ENCODE peak calls at places on chromosome 5, in seven cellular contexts. B, F, N, Q, X, O and P are unnamed samples. For H3K4me1, the result is how much of the 10 kb centered on the place peaks cover.

GRCh38 chr5:11985993-11986392 is 81.7 kb upstream of the CTNND2 start:
- DNase-seq in F (no peak), O (no peak), Q (no peak), B (no peak), X (no peak), N (no peak), P (no peak)

GRCh38 chr5:179264641-179265528 is 80.4 kb downstream of the ADAMTS2 start:
- DNase-seq in B (peak), N (no peak), X (no peak), O (no peak), F (no peak), Q (no peak), P (no peak)

GRCh38 chr5:157167219-157167621 is 1.2 kb upstream of the GARIN3 start:
- DNase-seq in B (no peak), X (no peak), O (no peak), N (peak), F (no peak), Q (no peak), P (no peak)

GRCh38 chr5:93596310-93596675 is 13.3 kb downstream of the NR2F1 start:
- DNase-seq in B (no peak), N (no peak), X (no peak), O (no peak), F (no peak), Q (no peak), P (no peak)

GRCh38 chr5:55868846-55869245 is 17.7 kb downstream of the IL31RA start:
- DNase-seq in O (no peak), F (no peak), Q (no peak), X (no peak), B (no peak), N (peak), P (no peak)

GRCh38 chr5:173618927-173619519 is 2.6 kb upstream of the BOD1 start:
- DNase-seq in Q (peak), N (peak), F (no peak), O (peak), B (no peak), X (peak), P (peak)

GRCh38 chr5:40746703-40747102 is 9.1 kb downstream of the TTC33 start:
- DNase-seq in F (no peak), B (no peak), O (no peak), Q (no peak), X (no peak), N (peak), P (no peak)

GRCh38 chr5:167852515-167852914 is 438.9 kb upstream of the WWC1 start:
- DNase-seq in Q (no peak), X (no peak), O (no peak), F (no peak), B (no peak), N (no peak), P (no peak)

GRCh38 chr5:39570418-39571027 is 145.7 kb upstream of the DAB2 start:
- DNase-seq in B (no peak), Q (no peak), N (peak), X (no peak), F (no peak), O (peak), P (peak)

GRCh38 chr5:91296691-91297143 is 86.4 kb downstream of the ARRDC3 start:
- DNase-seq in F (peak), B (no peak), O (no peak), X (no peak), Q (peak), N (no peak), P (no peak)

GRCh38 chr5:170648546-170648945 is 135.0 kb upstream of the GABRP start:
- DNase-seq in O (no peak), N (peak), Q (no peak), F (no peak), B (no peak), X (no peak), P (no peak)

GRCh38 chr5:175556794-175557193 is 78.4 kb downstream of the SFXN1 start:
- DNase-seq in Q (no peak), X (no peak), F (no peak), N (no peak), O (no peak), B (no peak), P (no peak)

GRCh38 chr5:168159425-168159824 is 132.0 kb upstream of the WWC1 start:
- DNase-seq in B (no peak), X (no peak), Q (no peak), O (peak), N (no peak), F (peak), P (peak)

GRCh38 chr5:135182675-135183074 is 148.6 kb upstream of the PITX1 start:
- DNase-seq in B (no peak), Q (no peak), F (no peak), X (no peak), O (no peak), N (no peak), P (no peak)

GRCh38 chr5:92017786-92018185 is 634.7 kb upstream of the ARRDC3 start:
- DNase-seq in N (peak), F (no peak), Q (no peak), O (no peak), B (no peak), X (no peak), P (no peak)

GRCh38 chr5:135030123-135030517 is 3.9 kb downstream of the PITX1 start:
- DNase-seq in F (peak), B (no peak), O (no peak), Q (no peak), X (no peak), N (no peak), P (no peak)

GRCh38 chr5:177312649-177313181 is 1.0 kb upstream of the MXD3 start:
- DNase-seq in N (no peak), Q (no peak), O (peak), X (no peak), B (peak), F (no peak), P (peak)

GRCh38 chr5:43602818-43603534 is at the start of gene NNT:
- DNase-seq in X (peak), O (peak), N (peak), Q (peak), F (peak), B (peak), P (peak)

GRCh38 chr5:9408964-9409363 is 136.9 kb downstream of the SEMA5A start:
- DNase-seq in O (no peak), X (no peak), B (no peak), N (no peak), F (no peak), Q (no peak), P (no peak)

GRCh38 chr5:120457839-120458507 is 6.1 kb upstream of the PRR16 start:
- DNase-seq in N (peak), X (no peak), Q (peak), F (peak), B (peak), O (peak), P (peak)

GRCh38 chr5:58497956-58498942 is 7.0 kb downstream of the GAPT start:
- DNase-seq in Q (no peak), X (no peak), F (no peak), N (peak), B (no peak), O (peak), P (peak)

GRCh38 chr5:71907589-71908145 is 188.6 kb downstream of the CARTPT start:
- DNase-seq in N (no peak), F (no peak), X (no peak), Q (no peak), B (no peak), O (no peak), P (peak)

GRCh38 chr5:5145651-5146529 is 5.8 kb downstream of the ADAMTS16 start:
- DNase-seq in N (peak), O (no peak), B (no peak), X (no peak), F (no peak), Q (no peak), P (no peak)

GRCh38 chr5:180618830-180619562 is 27.7 kb upstream of the SCGB3A1 start:
- DNase-seq in O (peak), B (no peak), F (no peak), X (no peak), Q (no peak), N (peak), P (peak)

GRCh38 chr5:29229461-29229860 is 1964.0 kb upstream of the CDH6 start:
- DNase-seq in F (no peak), O (no peak), Q (no peak), X (no peak), N (no peak), B (no peak), P (no peak)

GRCh38 chr5:170216262-170216864 is 16.4 kb upstream of the C5orf58 start:
- DNase-seq in F (no peak), B (no peak), N (peak), Q (no peak), X (no peak), O (peak), P (no peak)

GRCh38 chr5:41869150-41869738 is 981 bp downstream of the OXCT1 start:
- DNase-seq in N (peak), B (peak), F (peak), O (no peak), X (peak), Q (peak), P (no peak)

GRCh38 chr5:56200856-56201638 is 32.1 kb downstream of the ANKRD55 start:
- DNase-seq in Q (peak), N (peak), X (peak), B (no peak), O (peak), F (peak), P (peak)

GRCh38 chr5:143235423-143235822 is 168.1 kb downstream of the NR3C1 start:
- DNase-seq in B (no peak), Q (peak), O (no peak), F (no peak), X (no peak), N (peak), P (no peak)

GRCh38 chr5:134132372-134133212 is 18.1 kb downstream of the TCF7 start:
- DNase-seq in Q (peak), O (no peak), B (peak), F (peak), X (peak), N (no peak), P (peak)

GRCh38 chr5:179307931-179308471 is 37.3 kb downstream of the ADAMTS2 start:
- DNase-seq in Q (peak), O (no peak), N (no peak), B (peak), X (no peak), F (no peak), P (no peak)

GRCh38 chr5:20113031-20113685 is 125.2 kb upstream of the CDH18 start:
- DNase-seq in N (no peak), O (no peak), Q (no peak), F (no peak), B (no peak), X (no peak), P (no peak)

GRCh38 chr5:153802419-153802818 is 236.3 kb downstream of the FAM114A2 start:
- DNase-seq in Q (no peak), X (no peak), N (no peak), O (no peak), B (no peak), F (no peak), P (no peak)

GRCh38 chr5:42531611-42532010 is 108.4 kb downstream of the GHR start:
- DNase-seq in N (no peak), F (no peak), O (no peak), X (no peak), B (no peak), Q (no peak), P (no peak)

GRCh38 chr5:17221843-17222614 is 4.6 kb downstream of the BASP1 start:
- DNase-seq in Q (no peak), O (peak), N (no peak), F (no peak), B (no peak), X (no peak), P (no peak)

GRCh38 chr5:51829226-51829625 is 446.0 kb downstream of the ISL1 start:
- DNase-seq in N (no peak), X (no peak), F (no peak), Q (no peak), B (no peak), O (no peak), P (no peak)

GRCh38 chr5:3828761-3829160 is 233.1 kb downstream of the IRX1 start:
- DNase-seq in F (no peak), N (no peak), B (no peak), O (no peak), X (no peak), Q (no peak), P (no peak)

GRCh38 chr5:326109-326508 is 4.6 kb downstream of the AHRR start:
- DNase-seq in B (no peak), Q (no peak), F (no peak), O (no peak), N (no peak), X (no peak), P (no peak)
- H3K4me1 ChIP-seq in B (under half), Q (under half), F (under half), O (under half), N (under half), X (under half), P (under half)

GRCh38 chr5:10577371-10578291 is 13.8 kb downstream of the ANKRD33B start:
- DNase-seq in F (no peak), X (no peak), Q (peak), B (peak), N (no peak), O (peak), P (no peak)

GRCh38 chr5:10579537-10580521 is 16.0 kb downstream of the ANKRD33B start:
- DNase-seq in X (no peak), O (no peak), F (no peak), N (no peak), Q (no peak), B (peak), P (no peak)

GRCh38 chr5:10576790-10577189 is 12.9 kb downstream of the ANKRD33B start:
- DNase-seq in O (no peak), Q (no peak), X (no peak), N (no peak), F (no peak), B (no peak), P (no peak)

GRCh38 chr5:10578869-10579268 is 15.0 kb downstream of the ANKRD33B start:
- DNase-seq in F (no peak), O (no peak), N (no peak), X (no peak), B (peak), Q (no peak), P (no peak)

DNA sequence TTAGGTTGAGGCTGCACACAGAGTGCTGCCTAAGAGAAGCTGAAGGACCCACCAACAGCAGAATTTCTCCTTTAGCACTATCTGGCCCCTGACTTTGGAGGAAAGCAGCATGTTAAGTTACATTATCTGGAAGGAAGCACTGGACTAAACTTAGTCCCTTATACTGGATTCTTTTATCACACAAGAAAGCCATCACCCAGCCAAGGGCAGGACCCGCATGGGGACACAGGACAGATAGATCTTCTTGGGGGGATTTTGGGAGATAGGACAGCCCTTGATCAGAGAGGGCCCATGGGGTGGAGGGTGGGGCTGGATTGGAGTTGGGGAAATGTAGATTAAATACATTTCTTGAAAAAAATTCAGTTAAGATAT is 14.4 kb downstream of the ANKRD33B start:
- DNase-seq in O (no peak), N (no peak), Q (no peak), F (no peak), X (no peak), B (peak), P (no peak)
- H3K4me1 ChIP-seq in O (under half), N (under half), Q (under half), F (under half), X (under half), B (under half), P (under half)

GRCh38 chr5:117054808-117055398 is 480.3 kb upstream of the SEMA6A start:
- DNase-seq in X (no peak), B (no peak), O (no peak), N (no peak), F (no peak), Q (no peak), P (peak)
- H3K4me1 ChIP-seq in X (under half), B (under half), O (under half), N (under half), F (under half), Q (under half), P (under half)

DNA sequence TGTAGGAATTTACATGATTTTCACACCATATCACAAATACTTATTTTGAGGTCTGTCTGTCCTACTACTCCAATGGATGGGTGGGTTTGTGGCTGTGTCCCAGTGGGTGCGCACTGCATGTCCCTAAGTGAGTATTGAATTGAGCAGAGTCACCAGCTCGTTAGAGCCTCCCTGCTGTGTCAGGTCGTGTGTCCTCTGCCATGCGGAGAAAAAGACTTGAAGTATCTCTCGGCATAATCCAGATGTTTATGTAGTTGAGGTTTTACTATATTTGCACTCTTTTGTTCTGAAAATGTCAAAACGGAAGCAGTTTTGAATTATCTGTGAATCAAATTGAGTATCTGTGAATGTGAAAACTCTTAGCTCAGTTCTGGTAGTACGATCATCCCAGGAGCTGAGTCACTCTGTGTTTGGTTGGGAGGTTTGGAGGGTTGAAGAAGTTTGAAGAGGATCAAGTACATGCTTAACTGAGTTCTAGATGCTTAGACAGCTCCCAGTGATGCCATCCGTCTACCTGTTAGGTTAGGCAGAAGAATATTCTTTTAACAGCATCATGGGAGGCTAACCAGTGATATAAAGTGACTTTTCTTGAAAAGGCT is 194.2 kb downstream of the TENT4A start:
- DNase-seq in N (no peak), B (no peak), X (no peak), F (no peak), Q (no peak), O (no peak), P (no peak)
- H3K4me1 ChIP-seq in N (under half), B (under half), X (under half), F (under half), Q (under half), O (under half), P (under half)

GRCh38 chr5:151153766-151154272 is 3.8 kb downstream of the ANXA6 start:
- DNase-seq in B (no peak), Q (no peak), F (no peak), N (no peak), O (no peak), X (peak), P (no peak)

GRCh38 chr5:151151263-151151660 is 6.3 kb downstream of the ANXA6 start:
- DNase-seq in F (no peak), X (no peak), B (no peak), N (no peak), Q (no peak), O (no peak), P (no peak)

GRCh38 chr5:151153300-151153699 is 4.3 kb downstream of the ANXA6 start:
- DNase-seq in B (no peak), N (no peak), X (no peak), F (no peak), Q (no peak), O (no peak), P (no peak)

GRCh38 chr5:151150484-151151262 is 6.9 kb downstream of the ANXA6 start:
- DNase-seq in Q (no peak), N (peak), F (peak), O (peak), X (peak), B (peak), P (peak)

GRCh38 chr5:151151793-151152192 is 5.8 kb downstream of the ANXA6 start:
- DNase-seq in B (no peak), Q (no peak), X (no peak), N (peak), F (peak), O (no peak), P (no peak)
- H3K4me1 ChIP-seq in B (half or more), Q (half or more), X (half or more), N (under half), F (half or more), O (half or more), P (under half)

GRCh38 chr5:32711693-32712462 is 757 bp downstream of the NPR3 start:
- DNase-seq in F (peak), Q (no peak), N (peak), X (no peak), B (no peak), O (no peak), P (no peak)
- H3K4me1 ChIP-seq in F (under half), Q (under half), N (under half), X (under half), B (under half), O (under half), P (under half)

GRCh38 chr5:172153695-172154094 is 34.3 kb downstream of the STK10 start:
- DNase-seq in Q (no peak), X (no peak), O (no peak), B (peak), F (no peak), N (no peak), P (no peak)
- H3K4me1 ChIP-seq in Q (under half), X (under half), O (under half), B (under half), F (under half), N (under half), P (under half)